ENCODE peak calls at places on chromosomes 5 and 9, in six cellular contexts. W, A, E, F, R and B are unnamed samples.

GRCh38 chr9:3875371-3876132 is 349.8 kb upstream of the RFX3 start:
- DNase-seq in A (no peak), F (no peak), W (no peak), E (no peak), R (peak; percentile 83), B (no peak)

GRCh38 chr9:3511537-3511936 is 14.3 kb downstream of the RFX3 start:
- DNase-seq in R (no peak), W (no peak), A (no peak), F (no peak), E (no peak), B (no peak)

GRCh38 chr9:93041108-93041802 is 17.2 kb upstream of the SUSD3 start:
- DNase-seq in F (no peak), A (no peak), E (no peak), R (no peak), W (no peak), B (no peak)

GRCh38 chr5:113510836-113511451 is 2.5 kb upstream of the YTHDC2 start:
- DNase-seq in A (no peak), E (no peak), R (no peak), W (peak; percentile 29), F (no peak), B (no peak)

GRCh38 chr5:112174959-112175594 is 244.0 kb downstream of the EPB41L4A start:
- DNase-seq in F (no peak), R (no peak), E (no peak), W (peak; percentile 48), A (no peak), B (no peak)

GRCh38 chr5:94689871-94690270 is 71.4 kb downstream of the SLF1 start:
- DNase-seq in A (no peak), W (no peak), R (no peak), F (no peak), E (no peak), B (no peak)

GRCh38 chr5:156758012-156758791 is 91.9 kb upstream of the PPP1R2B start:
- DNase-seq in E (no peak), R (no peak), A (no peak), F (no peak), W (no peak), B (no peak)

GRCh38 chr5:98763001-98763630 is 10.3 kb upstream of the RGMB start:
- DNase-seq in R (peak; percentile 86), A (no peak), F (no peak), E (no peak), W (no peak), B (no peak)

GRCh38 chr9:3732077-3733038 is 206.6 kb upstream of the RFX3 start:
- DNase-seq in E (no peak), A (no peak), F (no peak), R (peak; percentile 72), W (peak; percentile 68), B (no peak)

GRCh38 chr5:103433216-103433615 is 129.4 kb downstream of the NUDT12 start:
- DNase-seq in E (no peak), R (no peak), A (no peak), W (no peak), F (no peak), B (no peak)

GRCh38 chr9:90012825-90013425 is 408.1 kb downstream of the GADD45G start:
- DNase-seq in E (no peak), W (no peak), R (no peak), A (no peak), F (no peak), B (no peak)

GRCh38 chr9:114373960-114374730 is 13.6 kb downstream of the AKNA start:
- DNase-seq in F (no peak), A (no peak), R (no peak), E (no peak), W (no peak), B (no peak)

GRCh38 chr5:103785569-103785968 is 223.0 kb upstream of the NUDT12 start:
- DNase-seq in A (no peak), R (no peak), W (no peak), E (no peak), F (no peak), B (no peak)

GRCh38 chr5:1963358-1963757 is 80.6 kb upstream of the IRX4 start:
- DNase-seq in R (no peak), A (no peak), W (no peak), F (no peak), E (no peak), B (no peak)

GRCh38 chr9:135592331-135592590 is 30.7 kb downstream of the PAEP start:
- DNase-seq in E (no peak), R (no peak), A (no peak), F (no peak), W (no peak), B (no peak)

GRCh38 chr5:59062986-59063683 is 480.3 kb downstream of the RAB3C start:
- DNase-seq in R (no peak), A (no peak), F (no peak), E (no peak), W (no peak), B (no peak)

GRCh38 chr9:100063185-100063584 is 35.6 kb downstream of the ERP44 start:
- DNase-seq in A (no peak), E (no peak), F (no peak), R (no peak), W (no peak), B (no peak)

GRCh38 chr5:14250778-14251711 is 107.9 kb downstream of the TRIO start:
- DNase-seq in F (no peak), A (no peak), R (no peak), E (no peak), W (no peak), B (no peak)

GRCh38 chr5:90381213-90381929 is 28.2 kb downstream of the CETN3 start:
- DNase-seq in E (no peak), W (no peak), R (no peak), A (no peak), F (no peak), B (no peak)

GRCh38 chr5:1202026-1202797 is 817 bp downstream of the SLC6A19 start:
- DNase-seq in F (no peak), W (no peak), R (no peak), A (no peak), E (no peak), B (no peak)

GRCh38 chr5:62708481-62709325 is 130.1 kb downstream of the LRRC70 start:
- DNase-seq in W (no peak), F (no peak), A (no peak), E (no peak), R (no peak), B (no peak)

GRCh38 chr5:146877783-146878470 is 630 bp downstream of the PPP2R2B start:
- DNase-seq in A (peak; percentile 44), R (no peak), E (no peak), W (peak; percentile 16), F (peak; percentile 30), B (no peak)

GRCh38 chr5:134103998-134104612 is 10.4 kb upstream of the TCF7 start:
- DNase-seq in W (peak; percentile 48), R (no peak), F (no peak), E (no peak), A (no peak), B (no peak)

GRCh38 chr9:111305914-111306313 is 24.1 kb downstream of the OR2K2 start:
- DNase-seq in R (no peak), A (no peak), F (no peak), W (no peak), E (no peak), B (no peak)

GRCh38 chr5:2263763-2264162 is 381.0 kb upstream of the IRX4 start:
- DNase-seq in F (no peak), E (no peak), R (no peak), A (no peak), W (no peak), B (no peak)

GRCh38 chr5:6907320-6907918 is 194.2 kb downstream of the TENT4A start:
- DNase-seq in E (no peak), F (no peak), W (no peak), R (no peak), A (no peak), B (no peak)

GRCh38 chr5:180154821-180155220 is 54.2 kb downstream of the RASGEF1C start:
- DNase-seq in E (no peak), A (no peak), W (no peak), F (no peak), R (no peak), B (peak; percentile 29)

GRCh38 chr5:29982446-29982845 is 1211.0 kb upstream of the CDH6 start:
- DNase-seq in W (no peak), A (no peak), E (no peak), F (no peak), R (no peak), B (no peak)
- TF ChIP-seq CTCF in W (no peak), A (no peak), E (no peak), F (no peak), R (no peak), B (no peak)

GRCh38 chr9:16134351-16134750 is 581.5 kb downstream of the CCDC171 start:
- DNase-seq in F (no peak), A (no peak), E (no peak), R (no peak), W (no peak), B (no peak)

GRCh38 chr9:16133032-16133431 is 580.2 kb downstream of the CCDC171 start:
- DNase-seq in A (no peak), R (no peak), E (no peak), F (no peak), W (no peak), B (no peak)

GRCh38 chr9:16132513-16132912 is 579.7 kb downstream of the CCDC171 start:
- DNase-seq in F (no peak), R (no peak), A (no peak), W (no peak), E (no peak), B (no peak)

GRCh38 chr9:16133556-16134227 is 580.8 kb downstream of the CCDC171 start:
- DNase-seq in F (no peak), A (no peak), R (no peak), W (peak; percentile 62), E (no peak), B (no peak)

GRCh38 chr9:16131269-16131668 is 578.4 kb downstream of the CCDC171 start:
- DNase-seq in F (no peak), W (no peak), A (no peak), R (no peak), E (no peak), B (no peak)
- TF ChIP-seq CTCF in F (no peak), W (no peak), A (no peak), R (peak; percentile 16), E (no peak), B (peak; percentile 46)

GRCh38 chr5:177507596-177508216 is 1.9 kb downstream of the DOK3 start:
- DNase-seq in A (no peak), F (no peak), E (no peak), W (no peak), R (no peak), B (no peak)

GRCh38 chr5:177508217-177508611 is 1.4 kb downstream of the DOK3 start:
- DNase-seq in F (no peak), E (no peak), W (no peak), R (no peak), A (no peak), B (no peak)

GRCh38 chr5:177508837-177509236 is 789 bp downstream of the DOK3 start:
- DNase-seq in A (no peak), R (no peak), E (no peak), W (peak; percentile 66), F (no peak), B (no peak)

GRCh38 chr5:177505075-177505474 is 4.6 kb downstream of the DOK3 start:
- DNase-seq in F (no peak), R (no peak), A (no peak), E (no peak), W (no peak), B (no peak)

GRCh38 chr5:177507165-177507564 is 2.5 kb downstream of the DOK3 start:
- DNase-seq in A (no peak), E (no peak), W (no peak), F (no peak), R (no peak), B (no peak)
- TF ChIP-seq CTCF in A (no peak), E (no peak), W (peak; percentile 7), F (peak; percentile 23), R (peak; percentile 21), B (peak; percentile 57)

GRCh38 chr5:16871746-16872339 is 64.2 kb downstream of the MYO10 start:
- DNase-seq in R (peak; percentile 79), E (no peak), F (no peak), W (no peak), A (no peak), B (no peak)
- TF ChIP-seq CTCF in R (no peak), E (no peak), F (no peak), W (no peak), A (no peak), B (no peak)